ENCODE peak calls at places on chromosomes 16 and 17, in ten cellular contexts. Q, G, V, M, B, I, F, Z, Y and N are unnamed samples.
A peak's percentile ranks its signal among the peaks of the same experiment; 100 is the strongest.

GRCh38 chr17:79835470-79835899 is 3.8 kb downstream of the CBX4 start:
- DNase-seq in Q (no peak), G (no peak), V (no peak), M (no peak), B (no peak), I (no peak), F (peak; percentile 69), Z (peak; percentile 81), Y (no peak), N (no peak)

GRCh38 chr17:48718162-48718780 is 4.0 kb downstream of the PRAC1 start:
- DNase-seq in Q (no peak), G (no peak), V (no peak), M (no peak), B (no peak), I (no peak), F (peak; percentile 69), Z (no peak), Y (no peak), N (no peak)

GRCh38 chr16:56664506-56664905 is 3.4 kb downstream of the MT1G start:
- DNase-seq in Q (no peak), G (no peak), V (no peak), M (no peak), B (no peak), I (no peak), F (no peak), Z (no peak), Y (no peak), N (no peak)

GRCh38 chr16:11848842-11849241 is 2.5 kb downstream of the RSL1D1 start:
- DNase-seq in Q (no peak), G (no peak), V (no peak), M (no peak), B (no peak), I (no peak), F (no peak), Z (no peak), Y (no peak), N (no peak)

GRCh38 chr17:19569785-19570496 is 36.3 kb downstream of the SLC47A1 start:
- DNase-seq in Q (no peak), G (no peak), V (no peak), M (no peak), B (no peak), I (no peak), F (no peak), Z (no peak), Y (no peak), N (no peak)

GRCh38 chr16:80803341-80804060 is 897 bp downstream of the CDYL2 start:
- DNase-seq in Q (no peak), G (no peak), V (no peak), M (peak; percentile 12), B (no peak), I (no peak), F (peak; percentile 63), Z (peak; percentile 87), Y (peak; percentile 75), N (no peak)

GRCh38 chr16:31436221-31437045 is 6.2 kb downstream of the ZNF843 start:
- DNase-seq in Q (no peak), G (no peak), V (no peak), M (no peak), B (no peak), I (no peak), F (no peak), Z (no peak), Y (no peak), N (no peak)

GRCh38 chr16:27724491-27724878 is 174.5 kb downstream of the KATNIP start:
- DNase-seq in Q (peak; percentile 50), G (no peak), V (peak; percentile 20), M (no peak), B (no peak), I (no peak), F (no peak), Z (no peak), Y (no peak), N (no peak)

GRCh38 chr17:7797976-7798375 is 36.0 kb upstream of the KDM6B start:
- DNase-seq in Q (no peak), G (no peak), V (no peak), M (no peak), B (no peak), I (no peak), F (no peak), Z (peak; percentile 49), Y (no peak), N (no peak)

GRCh38 chr17:81566461-81567126 is 14.4 kb upstream of the FAAP100 start:
- DNase-seq in Q (peak; percentile 50), G (no peak), V (peak; percentile 84), M (no peak), B (peak; percentile 90), I (peak; percentile 72), F (no peak), Z (no peak), Y (no peak), N (no peak)

GRCh38 chr17:64006361-64007088 is 8.4 kb downstream of the PRR29 start:
- DNase-seq in Q (no peak), G (no peak), V (no peak), M (no peak), B (no peak), I (no peak), F (no peak), Z (peak; percentile 87), Y (peak; percentile 39), N (no peak)

GRCh38 chr16:52293209-52293608 is 253.7 kb downstream of the TOX3 start:
- DNase-seq in Q (peak; percentile 25), G (no peak), V (no peak), M (no peak), B (no peak), I (no peak), F (no peak), Z (no peak), Y (no peak), N (no peak)

GRCh38 chr16:15757075-15757386 is 99.8 kb downstream of the MYH11 start:
- DNase-seq in Q (no peak), G (no peak), V (no peak), M (no peak), B (no peak), I (no peak), F (no peak), Z (no peak), Y (no peak), N (no peak)

GRCh38 chr16:55912022-55912421 is 36.8 kb upstream of the CES5A start:
- DNase-seq in Q (no peak), G (peak; percentile 17), V (no peak), M (no peak), B (no peak), I (no peak), F (no peak), Z (no peak), Y (no peak), N (no peak)

GRCh38 chr16:19175492-19176262 is 7.6 kb downstream of the SYT17 start:
- DNase-seq in Q (no peak), G (no peak), V (no peak), M (no peak), B (no peak), I (no peak), F (no peak), Z (no peak), Y (no peak), N (no peak)

GRCh38 chr16:83348991-83349390 is 458.8 kb upstream of the HSBP1 start:
- DNase-seq in Q (no peak), G (no peak), V (no peak), M (no peak), B (no peak), I (no peak), F (no peak), Z (no peak), Y (no peak), N (no peak)

GRCh38 chr16:414395-415169 is 10.9 kb upstream of the RAB11FIP3 start:
- DNase-seq in Q (no peak), G (no peak), V (no peak), M (no peak), B (no peak), I (no peak), F (no peak), Z (no peak), Y (no peak), N (no peak)

GRCh38 chr17:55157165-55157564 is 107.6 kb upstream of the HLF start:
- DNase-seq in Q (no peak), G (no peak), V (no peak), M (no peak), B (no peak), I (no peak), F (no peak), Z (no peak), Y (no peak), N (no peak)

GRCh38 chr17:78120971-78121800 is 7.4 kb downstream of the TMC6 start:
- DNase-seq in Q (no peak), G (no peak), V (no peak), M (no peak), B (no peak), I (no peak), F (no peak), Z (peak; percentile 89), Y (peak; percentile 71), N (no peak)

GRCh38 chr17:67343237-67343636 is 23.1 kb downstream of the PSMD12 start:
- DNase-seq in Q (no peak), G (no peak), V (no peak), M (no peak), B (no peak), I (no peak), F (no peak), Z (no peak), Y (no peak), N (no peak)

GRCh38 chr17:27430882-27431491 is 25.3 kb upstream of the KSR1 start:
- DNase-seq in Q (peak; percentile 37), G (no peak), V (no peak), M (no peak), B (no peak), I (no peak), F (peak; percentile 20), Z (no peak), Y (no peak), N (no peak)

GRCh38 chr17:58343131-58343530 is 8.9 kb downstream of the SUPT4H1 start:
- DNase-seq in Q (no peak), G (no peak), V (no peak), M (no peak), B (no peak), I (no peak), F (no peak), Z (no peak), Y (no peak), N (no peak)

GRCh38 chr17:77632619-77633018 is 325.9 kb upstream of the TNRC6C start:
- DNase-seq in Q (no peak), G (no peak), V (no peak), M (no peak), B (no peak), I (no peak), F (no peak), Z (peak; percentile 27), Y (no peak), N (no peak)

GRCh38 chr17:41615454-41615853 is 2.9 kb upstream of the KRT16 start:
- DNase-seq in Q (no peak), G (no peak), V (no peak), M (no peak), B (no peak), I (no peak), F (peak; percentile 34), Z (no peak), Y (no peak), N (no peak)

GRCh38 chr17:18959845-18960240 is 7.9 kb downstream of the SLC5A10 start:
- DNase-seq in Q (no peak), G (no peak), V (no peak), M (no peak), B (no peak), I (no peak), F (no peak), Z (no peak), Y (no peak), N (no peak)

GRCh38 chr17:72173475-72174116 is 52.8 kb downstream of the SOX9 start:
- DNase-seq in Q (no peak), G (no peak), V (peak; percentile 86), M (no peak), B (peak; percentile 30), I (no peak), F (no peak), Z (no peak), Y (no peak), N (peak; percentile 37)

GRCh38 chr16:66224186-66224585 is 142.3 kb upstream of the CDH5 start:
- DNase-seq in Q (no peak), G (no peak), V (no peak), M (no peak), B (no peak), I (no peak), F (no peak), Z (no peak), Y (no peak), N (no peak)

GRCh38 chr17:15651583-15652110 is 32.1 kb upstream of the FBXW10B start:
- DNase-seq in Q (peak; percentile 94), G (peak; percentile 57), V (peak; percentile 60), M (no peak), B (peak; percentile 77), I (peak; percentile 84), F (peak; percentile 75), Z (peak; percentile 90), Y (peak; percentile 59), N (no peak)